ENCODE peak calls at places on chromosome 1, in five cellular contexts. T is activated CD4-positive, alpha-beta T cell treated with anti-CD3 and anti-CD28 coated beads, Interleukin-2, amount 50 U/mL, for 24 hours; E is nephron progenitor cell; X is activated T-cell treated with anti-CD3 and anti-CD28 coated beads for 1 hour; Z is HTR-8/SVneo. P is an unnamed sample.

GRCh38 chr1:204419064-204419403 is 7.4 kb upstream of the PPP1R15B start:
- DNase-seq in T (no peak), E (no peak), X (no peak), Z (no peak), P (no peak)

GRCh38 chr1:234634387-234634786 is 24.4 kb upstream of the IRF2BP2 start:
- DNase-seq in E (no peak), T (no peak), X (no peak), Z (no peak), P (no peak)

GRCh38 chr1:2348346-2349275 is 42.7 kb downstream of the MORN1 start:
- DNase-seq in X (no peak), E (no peak), Z (no peak), T (no peak), P (no peak)

GRCh38 chr1:62088439-62088838 is 106.2 kb upstream of the L1TD1 start:
- DNase-seq in E (no peak), T (no peak), Z (no peak), X (no peak), P (no peak)

GRCh38 chr1:66022904-66023620 is 230.4 kb downstream of the PDE4B start:
- DNase-seq in E (peak), Z (no peak), T (no peak), X (no peak), P (no peak)

GRCh38 chr1:200179126-200179780 is 151.7 kb downstream of the NR5A2 start:
- DNase-seq in E (no peak), X (no peak), Z (no peak), T (no peak), P (no peak)

GRCh38 chr1:48767957-48768510 is 8.7 kb downstream of the BEND5 start:
- DNase-seq in T (no peak), X (no peak), Z (no peak), E (no peak), P (no peak)

GRCh38 chr1:118563969-118564951 is 379.2 kb upstream of the SPAG17 start:
- DNase-seq in E (peak), Z (no peak), T (no peak), X (no peak), P (no peak)

GRCh38 chr1:61081637-61082335 is 575 bp upstream of the NFIA start:
- DNase-seq in Z (no peak), T (peak), E (peak), X (peak), P (no peak)

GRCh38 chr1:147091801-147092200 is 80.5 kb downstream of the PRKAB2 start:
- DNase-seq in X (no peak), Z (no peak), E (no peak), T (no peak), P (no peak)

GRCh38 chr1:119743776-119744597 is 24.7 kb downstream of the HMGCS2 start:
- DNase-seq in T (peak), X (peak), Z (peak), E (peak), P (peak)

GRCh38 chr1:64030411-64030810 is 173.0 kb upstream of the UBE2U start:
- DNase-seq in Z (no peak), E (no peak), T (no peak), X (no peak), P (no peak)

P was measured in D721Med.